ENCODE peak calls at places on chromosome 20, in eight cellular contexts. One of them, this sample, is unnamed.

GRCh38 chr20:11689262-11689661 is 228.4 kb upstream of the BTBD3 start:
- DNase-seq in PC-3: no peak
- DNase-seq in SK-N-SH: no peak
- DNase-seq in OCI-LY7: no peak
- DNase-seq in MM.1S: no peak
- DNase-seq in neural progenitor cell: no peak
- DNase-seq in HCT116: no peak
- DNase-seq in hepatocyte: no peak
- DNase-seq in this sample: no peak

GRCh38 chr20:56788041-56788670 is 159.1 kb downstream of the TFAP2C start:
- DNase-seq in SK-N-SH: no peak
- DNase-seq in HCT116: peak; percentile 92
- DNase-seq in hepatocyte: peak; percentile 67
- DNase-seq in OCI-LY7: no peak
- DNase-seq in neural progenitor cell: no peak
- DNase-seq in PC-3: peak; percentile 99
- DNase-seq in MM.1S: no peak
- DNase-seq in this sample: peak; percentile 95

GRCh38 chr20:17843246-17844132 is 125.1 kb downstream of the SNX5 start:
- DNase-seq in MM.1S: no peak
- DNase-seq in neural progenitor cell: no peak
- DNase-seq in PC-3: peak; percentile 94
- DNase-seq in HCT116: peak; percentile 88
- DNase-seq in hepatocyte: no peak
- DNase-seq in SK-N-SH: no peak
- DNase-seq in OCI-LY7: peak; percentile 44
- DNase-seq in this sample: peak; percentile 96

GRCh38 chr20:63891061-63892002 is 3.6 kb upstream of the DNAJC5 start:
- DNase-seq in MM.1S: no peak
- DNase-seq in hepatocyte: no peak
- DNase-seq in HCT116: no peak
- DNase-seq in OCI-LY7: no peak
- DNase-seq in SK-N-SH: no peak
- DNase-seq in PC-3: no peak
- DNase-seq in neural progenitor cell: no peak
- DNase-seq in this sample: no peak

GRCh38 chr20:3729378-3729777 is 3.1 kb upstream of the HSPA12B start:
- DNase-seq in hepatocyte: no peak
- DNase-seq in HCT116: no peak
- DNase-seq in PC-3: no peak
- DNase-seq in MM.1S: no peak
- DNase-seq in neural progenitor cell: no peak
- DNase-seq in OCI-LY7: no peak
- DNase-seq in SK-N-SH: no peak
- DNase-seq in this sample: no peak

GRCh38 chr20:62984666-62985065 is 22.1 kb downstream of the BHLHE23 start:
- DNase-seq in OCI-LY7: no peak
- DNase-seq in PC-3: no peak
- DNase-seq in hepatocyte: no peak
- DNase-seq in HCT116: no peak
- DNase-seq in SK-N-SH: no peak
- DNase-seq in neural progenitor cell: no peak
- DNase-seq in MM.1S: no peak
- DNase-seq in this sample: no peak

GRCh38 chr20:59850018-59850641 is 83.3 kb downstream of the SYCP2 start:
- DNase-seq in PC-3: peak; percentile 78
- DNase-seq in neural progenitor cell: peak; percentile 46
- DNase-seq in OCI-LY7: peak; percentile 45
- DNase-seq in hepatocyte: peak; percentile 69
- DNase-seq in HCT116: peak; percentile 28
- DNase-seq in SK-N-SH: no peak
- DNase-seq in MM.1S: peak; percentile 53
- DNase-seq in this sample: peak; percentile 46

GRCh38 chr20:22719250-22719649 is 134.9 kb upstream of the FOXA2 start:
- DNase-seq in PC-3: no peak
- DNase-seq in neural progenitor cell: no peak
- DNase-seq in SK-N-SH: no peak
- DNase-seq in OCI-LY7: no peak
- DNase-seq in hepatocyte: peak; percentile 68
- DNase-seq in MM.1S: no peak
- DNase-seq in HCT116: no peak
- DNase-seq in this sample: no peak

GRCh38 chr20:44582321-44583025 is at the start of gene PKIG:
- DNase-seq in OCI-LY7: peak; percentile 48
- DNase-seq in hepatocyte: peak; percentile 37
- DNase-seq in HCT116: no peak
- DNase-seq in SK-N-SH: no peak
- DNase-seq in PC-3: no peak
- DNase-seq in MM.1S: no peak
- DNase-seq in neural progenitor cell: peak; percentile 54
- DNase-seq in this sample: peak; percentile 88

GRCh38 chr20:20711413-20711812 is 1.0 kb downstream of the RALGAPA2 start:
- DNase-seq in MM.1S: no peak
- DNase-seq in neural progenitor cell: no peak
- DNase-seq in PC-3: no peak
- DNase-seq in OCI-LY7: peak; percentile 37
- DNase-seq in HCT116: no peak
- DNase-seq in SK-N-SH: no peak
- DNase-seq in hepatocyte: peak; percentile 42
- DNase-seq in this sample: no peak

GRCh38 chr20:57795347-57795697 is 85.5 kb upstream of the PMEPA1 start:
- DNase-seq in PC-3: peak; percentile 86
- DNase-seq in hepatocyte: no peak
- DNase-seq in SK-N-SH: no peak
- DNase-seq in HCT116: no peak
- DNase-seq in MM.1S: no peak
- DNase-seq in neural progenitor cell: no peak
- DNase-seq in OCI-LY7: no peak
- DNase-seq in this sample: peak; percentile 54

GRCh38 chr20:48224531-48224930 is 439.2 kb upstream of the SULF2 start:
- DNase-seq in PC-3: no peak
- DNase-seq in HCT116: no peak
- DNase-seq in neural progenitor cell: no peak
- DNase-seq in MM.1S: no peak
- DNase-seq in SK-N-SH: no peak
- DNase-seq in OCI-LY7: no peak
- DNase-seq in hepatocyte: no peak
- DNase-seq in this sample: peak; percentile 11

GRCh38 chr20:13492001-13492480 is 146.7 kb downstream of the TASP1 start:
- DNase-seq in neural progenitor cell: peak; percentile 85
- DNase-seq in MM.1S: no peak
- DNase-seq in SK-N-SH: no peak
- DNase-seq in HCT116: no peak
- DNase-seq in hepatocyte: peak; percentile 13
- DNase-seq in PC-3: peak; percentile 28
- DNase-seq in OCI-LY7: no peak
- DNase-seq in this sample: peak; percentile 82

GRCh38 chr20:61871160-61871559 is 194.5 kb downstream of the TAF4 start:
- DNase-seq in hepatocyte: no peak
- DNase-seq in neural progenitor cell: no peak
- DNase-seq in PC-3: no peak
- DNase-seq in HCT116: no peak
- DNase-seq in SK-N-SH: no peak
- DNase-seq in OCI-LY7: no peak
- DNase-seq in MM.1S: no peak
- DNase-seq in this sample: no peak

GRCh38 chr20:47719625-47720024 is 65.7 kb downstream of the SULF2 start:
- DNase-seq in HCT116: no peak
- DNase-seq in MM.1S: no peak
- DNase-seq in OCI-LY7: no peak
- DNase-seq in neural progenitor cell: no peak
- DNase-seq in PC-3: no peak
- DNase-seq in SK-N-SH: no peak
- DNase-seq in hepatocyte: no peak
- DNase-seq in this sample: no peak

GRCh38 chr20:45860573-45861011 is 3.2 kb downstream of the ZSWIM3 start:
- DNase-seq in neural progenitor cell: no peak
- DNase-seq in hepatocyte: no peak
- DNase-seq in MM.1S: no peak
- DNase-seq in PC-3: peak; percentile 51
- DNase-seq in SK-N-SH: no peak
- DNase-seq in HCT116: no peak
- DNase-seq in OCI-LY7: no peak
- DNase-seq in this sample: no peak

GRCh38 chr20:57548177-57549058 is 12.5 kb upstream of the PCK1 start:
- DNase-seq in SK-N-SH: no peak
- DNase-seq in OCI-LY7: no peak
- DNase-seq in HCT116: no peak
- DNase-seq in hepatocyte: no peak
- DNase-seq in PC-3: peak; percentile 75
- DNase-seq in MM.1S: no peak
- DNase-seq in neural progenitor cell: no peak
- DNase-seq in this sample: no peak

GRCh38 chr20:43909211-43909610 is 5.4 kb upstream of the TOX2 start:
- DNase-seq in OCI-LY7: no peak
- DNase-seq in SK-N-SH: no peak
- DNase-seq in MM.1S: no peak
- DNase-seq in PC-3: no peak
- DNase-seq in neural progenitor cell: no peak
- DNase-seq in HCT116: no peak
- DNase-seq in hepatocyte: no peak
- DNase-seq in this sample: no peak

GRCh38 chr20:57398231-57398821 is 7.1 kb downstream of the RBM38 start:
- DNase-seq in SK-N-SH: no peak
- DNase-seq in neural progenitor cell: no peak
- DNase-seq in MM.1S: peak; percentile 98
- DNase-seq in OCI-LY7: peak; percentile 97
- DNase-seq in hepatocyte: no peak
- DNase-seq in PC-3: no peak
- DNase-seq in HCT116: no peak
- DNase-seq in this sample: no peak

GRCh38 chr20:8986631-8987030 is 82.3 kb upstream of the PLCB4 start:
- DNase-seq in SK-N-SH: no peak
- DNase-seq in neural progenitor cell: no peak
- DNase-seq in hepatocyte: no peak
- DNase-seq in MM.1S: no peak
- DNase-seq in OCI-LY7: no peak
- DNase-seq in HCT116: no peak
- DNase-seq in PC-3: no peak
- DNase-seq in this sample: no peak

GRCh38 chr20:13546497-13547131 is 92.1 kb downstream of the TASP1 start:
- DNase-seq in OCI-LY7: peak; percentile 72
- DNase-seq in MM.1S: peak; percentile 79
- DNase-seq in PC-3: peak; percentile 93
- DNase-seq in SK-N-SH: peak; percentile 33
- DNase-seq in HCT116: peak; percentile 69
- DNase-seq in hepatocyte: peak; percentile 89
- DNase-seq in neural progenitor cell: peak; percentile 86
- DNase-seq in this sample: peak; percentile 81

GRCh38 chr20:63187338-63188158 is 28.4 kb downstream of the YTHDF1 start:
- DNase-seq in hepatocyte: no peak
- DNase-seq in neural progenitor cell: no peak
- DNase-seq in MM.1S: no peak
- DNase-seq in HCT116: no peak
- DNase-seq in PC-3: no peak
- DNase-seq in SK-N-SH: peak; percentile 19
- DNase-seq in OCI-LY7: no peak
- DNase-seq in this sample: no peak

GRCh38 chr20:38145094-38146075 is 19.7 kb downstream of the TGM2 start:
- DNase-seq in MM.1S: no peak
- DNase-seq in HCT116: no peak
- DNase-seq in neural progenitor cell: no peak
- DNase-seq in hepatocyte: no peak
- DNase-seq in SK-N-SH: no peak
- DNase-seq in OCI-LY7: no peak
- DNase-seq in PC-3: peak; percentile 83
- DNase-seq in this sample: peak; percentile 66

GRCh38 chr20:38827770-38828281 is 22.3 kb downstream of the PPP1R16B start:
- DNase-seq in OCI-LY7: no peak
- DNase-seq in neural progenitor cell: no peak
- DNase-seq in SK-N-SH: no peak
- DNase-seq in MM.1S: no peak
- DNase-seq in hepatocyte: no peak
- DNase-seq in PC-3: no peak
- DNase-seq in HCT116: no peak
- DNase-seq in this sample: no peak

GRCh38 chr20:36279362-36279761 is 26.8 kb upstream of the DLGAP4 start:
- DNase-seq in PC-3: no peak
- DNase-seq in neural progenitor cell: no peak
- DNase-seq in MM.1S: no peak
- DNase-seq in HCT116: no peak
- DNase-seq in OCI-LY7: no peak
- DNase-seq in hepatocyte: no peak
- DNase-seq in SK-N-SH: no peak
- DNase-seq in this sample: no peak

GRCh38 chr20:55375920-55376319 is 629.4 kb downstream of the CBLN4 start:
- DNase-seq in OCI-LY7: no peak
- DNase-seq in MM.1S: no peak
- DNase-seq in neural progenitor cell: no peak
- DNase-seq in HCT116: no peak
- DNase-seq in PC-3: no peak
- DNase-seq in hepatocyte: no peak
- DNase-seq in SK-N-SH: no peak
- DNase-seq in this sample: no peak
- H3K9me3 ChIP-seq in OCI-LY7: no peaks in the 10 kb centered on the region
- H3K9me3 ChIP-seq in MM.1S: no peaks in the 10 kb centered on the region
- H3K9me3 ChIP-seq in neural progenitor cell: no peaks in the 10 kb centered on the region
- H3K9me3 ChIP-seq in HCT116: peaks cover 10% of the 10 kb centered on the region
- H3K9me3 ChIP-seq in PC-3: peaks cover 18% of the 10 kb centered on the region
- H3K9me3 ChIP-seq in hepatocyte: no peaks in the 10 kb centered on the region
- H3K9me3 ChIP-seq in SK-N-SH: no peaks in the 10 kb centered on the region
- H3K9me3 ChIP-seq in this sample: peaks cover 4% of the 10 kb centered on the region

GRCh38 chr20:35171753-35172433 is at the start of gene PROCR:
- DNase-seq in neural progenitor cell: peak; percentile 60
- DNase-seq in HCT116: peak; percentile 92
- DNase-seq in OCI-LY7: no peak
- DNase-seq in MM.1S: no peak
- DNase-seq in SK-N-SH: peak; percentile 51
- DNase-seq in PC-3: peak; percentile 97
- DNase-seq in hepatocyte: peak; percentile 79
- DNase-seq in this sample: peak; percentile 94
- TF ChIP-seq EZH2phosphoT487 in neural progenitor cell: no peak
- TF ChIP-seq EZH2phosphoT487 in HCT116: no peak
- TF ChIP-seq EZH2phosphoT487 in OCI-LY7: no peak
- TF ChIP-seq EZH2phosphoT487 in MM.1S: no peak
- TF ChIP-seq EZH2phosphoT487 in SK-N-SH: no peak
- TF ChIP-seq EZH2phosphoT487 in PC-3: no peak
- TF ChIP-seq EZH2phosphoT487 in hepatocyte: no peak
- TF ChIP-seq EZH2phosphoT487 in this sample: no peak

DNA sequence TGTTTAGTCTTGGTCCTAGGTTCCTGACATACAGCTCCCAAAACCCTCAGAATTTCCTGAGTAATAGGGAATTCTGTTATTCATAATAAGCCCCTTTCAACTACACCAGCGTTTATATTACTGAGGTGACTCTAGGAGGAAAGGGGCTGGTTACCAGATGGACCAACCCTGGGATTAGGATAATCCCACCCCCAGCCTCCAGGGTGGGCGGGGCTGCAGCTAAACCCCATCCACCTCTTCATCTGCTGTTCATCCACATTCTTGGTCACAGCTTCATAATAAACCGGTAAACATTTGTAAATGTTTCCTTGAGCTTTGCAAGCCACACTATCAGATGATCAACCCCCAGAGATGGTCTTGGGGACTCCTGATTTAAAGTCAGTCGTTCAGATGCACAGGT is 38.3 kb downstream of the NINL start:
- DNase-seq in hepatocyte: no peak
- DNase-seq in neural progenitor cell: no peak
- DNase-seq in MM.1S: no peak
- DNase-seq in SK-N-SH: no peak
- DNase-seq in OCI-LY7: no peak
- DNase-seq in HCT116: no peak
- DNase-seq in PC-3: no peak
- DNase-seq in this sample: no peak
- H4K20me1 ChIP-seq in hepatocyte: peaks cover 13% of the 10 kb centered on the region
- H4K20me1 ChIP-seq in neural progenitor cell: peaks cover 66% of the 10 kb centered on the region
- H4K20me1 ChIP-seq in MM.1S: no peaks in the 10 kb centered on the region
- H4K20me1 ChIP-seq in SK-N-SH: peaks cover 16% of the 10 kb centered on the region
- H4K20me1 ChIP-seq in OCI-LY7: no peaks in the 10 kb centered on the region
- H4K20me1 ChIP-seq in HCT116: no peaks in the 10 kb centered on the region
- H4K20me1 ChIP-seq in PC-3: no peaks in the 10 kb centered on the region
- H4K20me1 ChIP-seq in this sample: no peaks in the 10 kb centered on the region

GRCh38 chr20:15859061-15859460 is 714.2 kb downstream of the KIF16B start:
- DNase-seq in neural progenitor cell: no peak
- DNase-seq in SK-N-SH: no peak
- DNase-seq in PC-3: no peak
- DNase-seq in hepatocyte: no peak
- DNase-seq in OCI-LY7: peak; percentile 20
- DNase-seq in HCT116: no peak
- DNase-seq in MM.1S: no peak
- DNase-seq in this sample: no peak
- H3K9me3 ChIP-seq in neural progenitor cell: no peaks in the 10 kb centered on the region
- H3K9me3 ChIP-seq in SK-N-SH: no peaks in the 10 kb centered on the region
- H3K9me3 ChIP-seq in PC-3: no peaks in the 10 kb centered on the region
- H3K9me3 ChIP-seq in hepatocyte: no peaks in the 10 kb centered on the region
- H3K9me3 ChIP-seq in OCI-LY7: no peaks in the 10 kb centered on the region
- H3K9me3 ChIP-seq in HCT116: peaks cover 12% of the 10 kb centered on the region
- H3K9me3 ChIP-seq in MM.1S: no peaks in the 10 kb centered on the region
- H3K9me3 ChIP-seq in this sample: no peaks in the 10 kb centered on the region